ENCODE peak calls at places on chromosome 9, in seven cellular contexts. J is H1, D is H9, A is neuronal stem cell, H is mesenchymal stem cell, Z is mesendoderm, P is trophoblast cell. F is an unnamed sample.
A peak's percentile ranks its signal among the peaks of the same experiment; 100 is the strongest.

GRCh38 chr9:34010979-34011378 is 37.7 kb downstream of the UBAP2 start:
- DNase-seq in J (no peak), D (no peak), A (no peak), H (no peak), Z (no peak), P (no peak), F (no peak)

GRCh38 chr9:81266086-81266485 is 423.3 kb downstream of the TLE1 start:
- DNase-seq in J (no peak), D (no peak), A (no peak), H (peak; percentile 7), Z (no peak), P (no peak), F (peak; percentile 55)

GRCh38 chr9:112331676-112331955 is 1.8 kb downstream of the PTBP3 start:
- DNase-seq in J (no peak), D (no peak), A (no peak), H (peak; percentile 24), Z (no peak), P (no peak), F (no peak)

GRCh38 chr9:29861803-29862202 is 2288.5 kb upstream of the C9orf72 start:
- DNase-seq in J (no peak), D (no peak), A (no peak), H (no peak), Z (no peak), P (no peak), F (no peak)

GRCh38 chr9:88816141-88816540 is 175.1 kb upstream of the S1PR3 start:
- DNase-seq in J (no peak), D (no peak), A (no peak), H (peak; percentile 65), Z (no peak), P (no peak), F (peak; percentile 72)

GRCh38 chr9:2810424-2811075 is 33.3 kb downstream of the PUM3 start:
- DNase-seq in J (no peak), D (no peak), A (no peak), H (peak; percentile 30), Z (peak; percentile 69), P (no peak), F (no peak)

GRCh38 chr9:136152543-136152866 is 33.8 kb upstream of the TMEM250 start:
- DNase-seq in J (no peak), D (no peak), A (no peak), H (no peak), Z (no peak), P (no peak), F (no peak)

GRCh38 chr9:136352682-136353081 is 10.9 kb downstream of the DNLZ start:
- DNase-seq in J (no peak), D (no peak), A (no peak), H (no peak), Z (no peak), P (no peak), F (no peak)

GRCh38 chr9:128792134-128792533 is 5.1 kb downstream of the TBC1D13 start:
- DNase-seq in J (no peak), D (no peak), A (no peak), H (no peak), Z (no peak), P (no peak), F (no peak)

GRCh38 chr9:2210201-2210600 is 195.1 kb downstream of the SMARCA2 start:
- DNase-seq in J (no peak), D (no peak), A (no peak), H (no peak), Z (no peak), P (no peak), F (peak; percentile 69)

GRCh38 chr9:79300153-79300552 is 271.6 kb upstream of the TLE4 start:
- DNase-seq in J (no peak), D (no peak), A (no peak), H (no peak), Z (no peak), P (no peak), F (no peak)

GRCh38 chr9:70510157-70510770 is 95.8 kb upstream of the KLF9 start:
- DNase-seq in J (peak; percentile 76), D (peak; percentile 38), A (peak; percentile 4), H (no peak), Z (peak; percentile 34), P (no peak), F (no peak)

GRCh38 chr9:28824410-28824963 is 1251.2 kb upstream of the C9orf72 start:
- DNase-seq in J (no peak), D (no peak), A (no peak), H (no peak), Z (no peak), P (no peak), F (no peak)

GRCh38 chr9:118651511-118651910 is 717.7 kb downstream of the BRINP1 start:
- DNase-seq in J (no peak), D (no peak), A (no peak), H (no peak), Z (no peak), P (no peak), F (no peak)

GRCh38 chr9:126705767-126706697 is 92.3 kb downstream of the LMX1B start:
- DNase-seq in J (peak; percentile 97), D (peak; percentile 81), A (no peak), H (peak; percentile 45), Z (peak; percentile 62), P (peak; percentile 57), F (peak; percentile 11)

GRCh38 chr9:7336356-7337075 is 463.1 kb downstream of the DMAC1 start:
- DNase-seq in J (no peak), D (no peak), A (no peak), H (peak; percentile 93), Z (peak; percentile 70), P (no peak), F (peak; percentile 60)

GRCh38 chr9:122005597-122005996 is 87.5 kb downstream of the TTLL11 start:
- DNase-seq in J (peak; percentile 43), D (no peak), A (no peak), H (peak; percentile 43), Z (peak; percentile 22), P (no peak), F (peak; percentile 41)

GRCh38 chr9:128587453-128587852 is 35.1 kb downstream of the SPTAN1 start:
- DNase-seq in J (no peak), D (no peak), A (no peak), H (no peak), Z (no peak), P (no peak), F (no peak)

GRCh38 chr9:37324691-37325490 is 97.6 kb upstream of the GRHPR start:
- DNase-seq in J (no peak), D (no peak), A (peak; percentile 17), H (no peak), Z (no peak), P (no peak), F (no peak)

GRCh38 chr9:124814178-124814535 is 37.2 kb downstream of the OLFML2A start:
- DNase-seq in J (no peak), D (no peak), A (no peak), H (no peak), Z (no peak), P (no peak), F (no peak)
- H4K8ac ChIP-seq in J (no peak overlapping the region), D (no peak overlapping the region), A (no peak overlapping the region), H (no peak overlapping the region), Z (no peak overlapping the region), P (peak overlapping the region; percentile 59), F (no peak overlapping the region)

DNA sequence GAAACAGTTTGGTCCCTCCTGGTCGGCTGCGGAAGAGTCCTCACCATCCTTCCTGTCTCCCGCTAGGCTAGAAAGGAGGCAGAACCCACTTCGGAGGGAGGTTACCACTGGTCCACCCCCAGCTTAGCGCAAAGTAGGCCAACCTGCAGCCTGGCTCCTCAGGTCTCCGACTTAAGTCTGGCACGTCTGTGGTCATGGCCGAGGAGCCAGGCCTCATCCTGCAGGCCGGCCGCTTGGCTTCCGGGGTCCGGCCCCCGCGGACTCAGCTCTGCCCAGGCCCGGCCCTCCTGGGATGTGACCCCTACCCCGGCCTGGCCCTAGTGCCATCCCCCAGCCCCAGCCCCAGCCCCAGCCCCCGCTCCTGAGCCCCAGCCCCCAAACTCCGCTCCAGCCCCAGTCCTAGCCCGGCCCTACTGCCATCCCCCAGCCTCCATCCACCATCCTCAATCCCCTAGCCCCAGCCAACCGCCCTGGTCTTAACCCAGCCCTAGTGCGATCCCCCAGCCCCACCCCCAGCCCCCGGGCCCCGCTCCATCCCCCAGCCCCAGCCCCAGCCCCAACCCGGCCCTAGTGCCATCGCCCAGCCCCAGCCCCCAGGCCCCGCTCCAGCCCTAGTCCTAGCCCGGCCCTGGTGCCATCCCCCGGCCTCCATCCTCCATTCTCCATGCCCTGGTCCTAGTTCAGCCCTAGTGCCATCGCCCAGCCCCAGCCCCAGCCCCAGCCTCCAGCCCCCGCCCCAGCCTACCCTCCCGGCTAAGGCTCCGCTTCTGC is 588 bp downstream of the TOR1A start:
- DNase-seq in J (peak; percentile 55), D (peak; percentile 55), A (no peak), H (peak; percentile 46), Z (peak; percentile 77), P (no peak), F (peak; percentile 27)
- H4K8ac ChIP-seq in J (peak overlapping the region; percentile 92), D (no peak overlapping the region), A (peak overlapping the region; percentile 98), H (peak overlapping the region; percentile 86), Z (peak overlapping the region; percentile 43), P (peak overlapping the region; percentile 99), F (peak overlapping the region; percentile 17)

GRCh38 chr9:14066032-14066431 is 247.9 kb downstream of the NFIB start:
- DNase-seq in J (no peak), D (no peak), A (no peak), H (no peak), Z (no peak), P (no peak), F (no peak)

GRCh38 chr9:14068690-14069089 is 245.3 kb downstream of the NFIB start:
- DNase-seq in J (no peak), D (no peak), A (no peak), H (no peak), Z (no peak), P (no peak), F (no peak)

GRCh38 chr9:14062449-14063187 is 251.3 kb downstream of the NFIB start:
- DNase-seq in J (no peak), D (no peak), A (no peak), H (peak; percentile 68), Z (no peak), P (peak; percentile 53), F (peak; percentile 84)

GRCh38 chr9:14063799-14064198 is 250.1 kb downstream of the NFIB start:
- DNase-seq in J (no peak), D (no peak), A (no peak), H (no peak), Z (no peak), P (no peak), F (no peak)

DNA sequence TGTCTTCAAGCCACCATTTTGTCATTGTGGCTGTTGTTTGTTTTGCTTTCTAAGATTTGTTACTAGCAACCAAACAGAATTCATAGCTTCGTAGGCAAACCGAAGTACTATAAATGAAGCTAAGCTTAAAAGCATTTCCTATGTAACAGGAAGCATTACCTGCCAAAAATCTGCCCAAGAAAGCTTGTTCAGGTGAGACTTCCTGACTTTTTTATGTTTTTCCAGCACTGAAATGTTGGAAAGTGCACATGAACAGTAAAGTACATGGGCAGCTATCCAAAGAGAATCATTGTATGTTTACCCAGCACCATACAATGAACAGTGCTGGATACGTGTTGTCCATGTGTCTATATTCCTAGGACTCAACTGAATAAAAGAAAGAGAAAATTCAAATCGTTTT is 247.1 kb downstream of the NFIB start:
- DNase-seq in J (no peak), D (no peak), A (no peak), H (no peak), Z (no peak), P (no peak), F (no peak)
- H4K8ac ChIP-seq in J (no peak overlapping the region), D (no peak overlapping the region), A (no peak overlapping the region), H (no peak overlapping the region), Z (no peak overlapping the region), P (no peak overlapping the region), F (no peak overlapping the region)

DNA sequence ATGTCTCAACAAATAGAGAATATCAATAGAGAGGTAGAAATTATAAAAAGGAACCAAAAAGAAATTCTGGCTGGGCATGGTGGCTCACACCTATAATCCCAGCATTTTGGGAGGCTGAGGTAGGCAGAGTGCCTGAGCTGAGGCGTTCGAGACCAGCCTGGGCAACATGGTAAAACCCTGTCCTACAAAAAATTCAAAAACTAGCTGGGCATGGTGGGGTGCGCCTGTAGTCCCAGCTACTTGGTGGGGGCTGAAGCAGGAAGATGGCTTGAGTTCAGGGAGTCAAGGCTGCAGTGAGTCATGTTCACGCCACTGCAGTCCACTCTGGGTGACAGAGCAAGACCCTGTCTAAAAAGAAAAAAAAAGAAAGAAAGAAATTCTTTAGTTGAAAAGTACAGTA is 24.9 kb downstream of the IPPK start:
- DNase-seq in J (no peak), D (peak; percentile 6), A (no peak), H (no peak), Z (no peak), P (no peak), F (no peak)
- H4K8ac ChIP-seq in J (no peak overlapping the region), D (no peak overlapping the region), A (no peak overlapping the region), H (no peak overlapping the region), Z (no peak overlapping the region), P (no peak overlapping the region), F (no peak overlapping the region)

F was measured in IMR-90.